ENCODE peak calls at places on chromosomes 2 and 18, in seven cellular contexts. A is midbrain, O is IMR-90, M is A172, T is iris pigment epithelial cell, K is NCI-H1092, Y is SK-N-SH. E is an unnamed sample.

GRCh38 chr2:903223-903900 is 47.3 kb upstream of the SNTG2 start:
- DNase-seq in Y (no peak), M (no peak), A (no peak), K (no peak), O (no peak), T (no peak), E (no peak)

GRCh38 chr2:161606327-161606726 is 17.9 kb upstream of the SLC4A10 start:
- DNase-seq in Y (no peak), T (no peak), K (no peak), O (no peak), A (no peak), M (no peak), E (no peak)

GRCh38 chr2:224931956-224932355 is 110.3 kb downstream of the DOCK10 start:
- DNase-seq in M (no peak), A (no peak), Y (no peak), K (no peak), O (no peak), T (no peak), E (no peak)

GRCh38 chr18:361941-362913 is 94.4 kb upstream of the THOC1 start:
- DNase-seq in M (peak; percentile 17), K (no peak), T (peak; percentile 78), O (peak; percentile 81), A (no peak), Y (peak; percentile 74), E (peak; percentile 49)

GRCh38 chr2:233689031-233689430 is 3.7 kb upstream of the UGT1A6 start:
- DNase-seq in K (no peak), M (no peak), T (no peak), A (no peak), O (no peak), Y (no peak), E (no peak)

GRCh38 chr2:101962243-101962809 is 29.4 kb upstream of the IL1R2 start:
- DNase-seq in M (no peak), Y (no peak), O (no peak), T (no peak), A (no peak), K (no peak), E (no peak)

GRCh38 chr2:85935746-85936208 is 47.0 kb upstream of the ST3GAL5 start:
- DNase-seq in O (peak; percentile 71), T (peak; percentile 88), Y (no peak), K (no peak), M (peak; percentile 99), A (no peak), E (no peak)

GRCh38 chr18:8623549-8624106 is 14.4 kb downstream of the RAB12 start:
- DNase-seq in K (no peak), T (peak; percentile 35), M (peak; percentile 45), A (peak; percentile 20), Y (no peak), O (no peak), E (peak; percentile 75)

GRCh38 chr2:193929131-193929530 is 1727.9 kb upstream of the SLC39A10 start:
- DNase-seq in A (no peak), T (no peak), Y (no peak), M (no peak), O (no peak), K (no peak), E (no peak)

GRCh38 chr2:212423089-212423488 is 115.5 kb downstream of the ERBB4 start:
- DNase-seq in M (no peak), A (peak; percentile 16), T (no peak), O (no peak), Y (no peak), K (no peak), E (no peak)

GRCh38 chr18:54776282-54776977 is 51.8 kb upstream of the RAB27B start:
- DNase-seq in K (no peak), M (peak; percentile 95), O (peak; percentile 99), A (no peak), Y (no peak), T (peak; percentile 100), E (no peak)

GRCh38 chr2:202102425-202103005 is 29.5 kb downstream of the KIAA2012 start:
- DNase-seq in T (peak; percentile 28), Y (peak; percentile 39), O (no peak), K (peak; percentile 5), A (no peak), M (no peak), E (no peak)

GRCh38 chr2:231589656-231590055 is 3.0 kb upstream of the TEX44 start:
- DNase-seq in O (no peak), A (no peak), M (no peak), T (no peak), K (no peak), Y (no peak), E (no peak)

GRCh38 chr2:29923110-29923721 is 1.8 kb upstream of the ALK start:
- DNase-seq in Y (peak; percentile 71), O (peak; percentile 54), T (peak; percentile 53), M (peak; percentile 64), K (peak; percentile 37), A (peak; percentile 86), E (peak; percentile 66)

GRCh38 chr2:60794271-60794863 is 38.3 kb downstream of the PAPOLG start:
- DNase-seq in Y (peak; percentile 48), K (no peak), M (peak; percentile 29), O (peak; percentile 27), A (peak; percentile 25), T (peak; percentile 21), E (no peak)

GRCh38 chr2:11241804-11242203 is 86.5 kb downstream of the SLC66A3 start:
- DNase-seq in Y (no peak), A (no peak), K (no peak), M (no peak), O (no peak), T (no peak), E (no peak)

GRCh38 chr2:98445708-98446577 is 1.3 kb downstream of the INPP4A start:
- DNase-seq in K (no peak), Y (peak; percentile 42), O (no peak), M (no peak), T (no peak), A (no peak), E (no peak)

GRCh38 chr2:31522742-31523141 is 58.0 kb downstream of the SRD5A2 start:
- DNase-seq in K (no peak), Y (no peak), T (no peak), O (no peak), M (no peak), A (no peak), E (no peak)

GRCh38 chr2:165469417-165469816 is at the start of gene CSRNP3:
- DNase-seq in A (peak; percentile 90), Y (peak; percentile 53), O (peak; percentile 70), T (peak; percentile 87), K (peak; percentile 84), M (peak; percentile 92), E (peak; percentile 53)

GRCh38 chr2:120509213-120509815 is 163.4 kb downstream of the INHBB start:
- DNase-seq in K (no peak), T (no peak), O (no peak), Y (no peak), A (no peak), M (no peak), E (no peak)

GRCh38 chr2:27209621-27210401 is 2.0 kb upstream of the ATRAID start:
- DNase-seq in Y (no peak), T (peak; percentile 51), O (peak; percentile 18), K (no peak), A (no peak), M (no peak), E (no peak)

GRCh38 chr2:19801367-19802087 is 100.3 kb downstream of the TTC32 start:
- DNase-seq in T (peak; percentile 97), Y (peak; percentile 39), M (peak; percentile 98), K (no peak), O (peak; percentile 98), A (no peak), E (peak; percentile 89)

GRCh38 chr2:75055820-75056675 is 97.6 kb downstream of the POLE4 start:
- DNase-seq in Y (no peak), O (peak; percentile 38), M (no peak), A (no peak), T (peak; percentile 35), K (no peak), E (no peak)

GRCh38 chr18:37539236-37539635 is 26.4 kb downstream of the CELF4 start:
- DNase-seq in O (no peak), K (no peak), M (no peak), T (no peak), Y (no peak), A (no peak), E (peak; percentile 6)

GRCh38 chr2:240465765-240466578 is 30.5 kb downstream of the GPC1 start:
- DNase-seq in Y (peak; percentile 32), A (no peak), O (no peak), T (no peak), K (no peak), M (no peak), E (peak; percentile 35)

GRCh38 chr18:74284501-74285004 is 7.2 kb downstream of the CYB5A start:
- DNase-seq in Y (peak; percentile 39), T (no peak), A (peak; percentile 57), O (no peak), K (peak; percentile 66), M (no peak), E (peak; percentile 57)

GRCh38 chr2:219521066-219521880 is 7.0 kb downstream of the ASIC4 start:
- DNase-seq in A (no peak), Y (peak; percentile 91), O (peak; percentile 37), T (peak; percentile 38), K (peak; percentile 25), M (peak; percentile 83), E (peak; percentile 61)

GRCh38 chr18:75818336-75818735 is 390.8 kb upstream of the SMIM21 start:
- DNase-seq in A (no peak), K (no peak), Y (no peak), O (no peak), T (no peak), M (no peak), E (no peak)

GRCh38 chr18:69648486-69648885 is 247.8 kb downstream of the DOK6 start:
- DNase-seq in O (no peak), A (no peak), Y (no peak), K (peak; percentile 50), T (peak; percentile 1), M (no peak), E (no peak)

GRCh38 chr2:99198103-99198841 is 17.3 kb downstream of the MRPL30 start:
- DNase-seq in M (no peak), O (no peak), Y (no peak), K (no peak), T (no peak), A (no peak), E (no peak)

E was measured in Right ventricle myocardium superior.